ENCODE peak calls at places on chromosomes 13 and 19, in seven cellular contexts. Y is GM12892, U is HCT116, L is adrenal gland, I is transverse colon, B is right lobe of liver, W is prostate gland. Z is an unnamed sample.

GRCh38 chr19:33125929-33126388 is 6.0 kb upstream of the WDR88 start:
- DNase-seq in Y (peak), U (peak), L (peak), I (peak), B (no peak), W (peak), Z (peak)

GRCh38 chr13:109780880-109781383 is 5.5 kb downstream of the IRS2 start:
- DNase-seq in Y (no peak), U (no peak), L (no peak), I (no peak), B (no peak), W (no peak), Z (no peak)

GRCh38 chr19:17260842-17261325 is 3.7 kb downstream of the USHBP1 start:
- DNase-seq in Y (peak), U (peak), L (peak), I (peak), B (peak), W (peak), Z (peak)

GRCh38 chr13:49356224-49356623 is 87.6 kb downstream of the CAB39L start:
- DNase-seq in Y (no peak), U (no peak), L (no peak), I (no peak), B (no peak), W (no peak), Z (no peak)

GRCh38 chr19:11699931-11700794 is 38.6 kb downstream of the ZNF823 start:
- DNase-seq in Y (no peak), U (peak), L (no peak), I (no peak), B (no peak), W (no peak), Z (peak)

GRCh38 chr19:17846146-17846545 is 1.6 kb downstream of the JAK3 start:
- DNase-seq in Y (no peak), U (no peak), L (no peak), I (peak), B (no peak), W (no peak), Z (no peak)

GRCh38 chr13:91347212-91347995 is at the start of gene MIR17HG:
- DNase-seq in Y (peak), U (peak), L (peak), I (peak), B (peak), W (peak), Z (peak)

GRCh38 chr19:1651061-1651547 is 1.3 kb downstream of the TCF3 start:
- DNase-seq in Y (no peak), U (no peak), L (no peak), I (peak), B (no peak), W (no peak), Z (no peak)

GRCh38 chr19:41744850-41745249 is 10.5 kb upstream of the CEACAM6 start:
- DNase-seq in Y (no peak), U (no peak), L (no peak), I (peak), B (no peak), W (no peak), Z (no peak)

GRCh38 chr19:27717825-27718224 is 1495.1 kb downstream of the UQCRFS1 start:
- DNase-seq in Y (no peak), U (no peak), L (no peak), I (no peak), B (no peak), W (no peak), Z (no peak)

GRCh38 chr13:28357846-28358496 is 137.0 kb downstream of the FLT1 start:
- DNase-seq in Y (no peak), U (no peak), L (no peak), I (no peak), B (no peak), W (no peak), Z (no peak)

GRCh38 chr13:28357247-28357825 is 137.6 kb downstream of the FLT1 start:
- DNase-seq in Y (no peak), U (no peak), L (no peak), I (no peak), B (no peak), W (no peak), Z (no peak)

GRCh38 chr13:28355046-28355821 is 139.7 kb downstream of the FLT1 start:
- DNase-seq in Y (no peak), U (no peak), L (no peak), I (no peak), B (no peak), W (no peak), Z (no peak)

GRCh38 chr13:28355822-28356371 is 139.0 kb downstream of the FLT1 start:
- DNase-seq in Y (no peak), U (no peak), L (no peak), I (no peak), B (no peak), W (no peak), Z (no peak)

GRCh38 chr13:28356506-28357064 is 138.3 kb downstream of the FLT1 start:
- DNase-seq in Y (no peak), U (no peak), L (no peak), I (no peak), B (no peak), W (no peak), Z (no peak)
- TF ChIP-seq POLR2A in Y (no peak), U (no peak), L (no peak), I (no peak), B (no peak), W (no peak), Z (no peak)

GRCh38 chr19:36141039-36141914 is 1.4 kb downstream of the CAPNS1 start:
- DNase-seq in Y (peak), U (peak), L (peak), I (peak), B (peak), W (peak), Z (peak)
- TF ChIP-seq POLR2A in Y (no peak), U (no peak), L (peak), I (peak), B (peak), W (peak), Z (peak)

DNA sequence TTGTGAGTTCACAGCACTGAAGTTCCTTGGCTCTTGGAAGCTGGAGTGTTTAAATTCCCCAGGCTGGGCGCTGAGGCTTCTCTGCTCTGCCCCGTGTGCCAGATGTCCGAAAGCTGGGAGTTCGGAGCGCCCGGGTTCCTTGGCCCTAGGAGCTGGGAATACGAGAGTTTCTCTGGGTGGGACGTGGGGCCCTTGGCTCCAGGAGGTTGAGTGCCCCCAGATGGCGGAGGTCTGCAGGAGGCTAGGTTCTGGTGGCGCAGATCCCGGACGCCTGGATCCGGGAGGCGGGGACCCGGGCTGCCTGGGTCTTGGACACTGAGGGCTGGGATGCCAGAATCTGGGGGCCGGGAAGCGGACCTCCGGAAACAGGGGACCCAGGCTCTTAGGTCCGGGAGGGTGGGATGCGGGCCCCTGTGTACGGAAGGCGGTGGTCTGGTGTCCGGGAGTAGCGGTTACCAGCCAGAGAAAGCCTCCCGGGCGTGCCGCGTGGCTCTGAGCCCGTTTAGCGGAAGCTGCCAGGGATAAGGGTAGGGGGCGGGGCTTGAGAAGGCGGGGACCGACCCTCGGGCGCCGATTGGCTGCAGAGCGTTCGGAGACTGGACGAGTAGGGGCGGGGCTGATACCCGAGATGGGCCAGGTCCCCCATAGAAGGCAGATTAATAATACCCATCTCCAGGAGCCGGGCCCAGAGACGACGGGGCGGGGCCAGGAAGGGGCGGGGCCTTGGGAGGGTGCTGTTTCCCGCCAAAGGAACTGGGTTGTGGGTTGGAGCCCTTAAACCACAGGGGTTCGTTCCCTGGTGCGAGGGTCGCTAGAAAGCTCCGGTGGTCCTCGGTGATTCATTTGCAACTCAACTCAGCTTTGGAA is at the start of gene SLC1A5:
- DNase-seq in Y (peak), U (peak), L (peak), I (peak), B (peak), W (peak), Z (peak)
- TF ChIP-seq POLR2A in Y (peak), U (peak), L (peak), I (peak), B (peak), W (peak), Z (peak)

GRCh38 chr19:12943437-12944044 is 2.1 kb upstream of the RAD23A start:
- DNase-seq in Y (no peak), U (no peak), L (no peak), I (no peak), B (no peak), W (no peak), Z (no peak)
- TF ChIP-seq POLR2A in Y (peak), U (no peak), L (no peak), I (no peak), B (no peak), W (no peak), Z (no peak)

GRCh38 chr19:49918089-49918488 is 10.9 kb upstream of the ATF5 start:
- DNase-seq in Y (no peak), U (no peak), L (no peak), I (no peak), B (no peak), W (no peak), Z (no peak)

GRCh38 chr19:49921871-49922755 is 6.9 kb upstream of the ATF5 start:
- DNase-seq in Y (no peak), U (no peak), L (no peak), I (no peak), B (no peak), W (no peak), Z (no peak)

GRCh38 chr19:49923055-49924003 is 5.7 kb upstream of the ATF5 start:
- DNase-seq in Y (no peak), U (no peak), L (no peak), I (peak), B (peak), W (no peak), Z (no peak)

GRCh38 chr19:49924004-49924880 is 4.8 kb upstream of the ATF5 start:
- DNase-seq in Y (no peak), U (no peak), L (no peak), I (peak), B (peak), W (no peak), Z (no peak)

GRCh38 chr19:49920624-49921363 is 8.2 kb upstream of the ATF5 start:
- DNase-seq in Y (no peak), U (no peak), L (no peak), I (peak), B (no peak), W (no peak), Z (no peak)
- TF ChIP-seq POLR2A in Y (no peak), U (no peak), L (no peak), I (no peak), B (no peak), W (no peak), Z (no peak)